ENCODE peak calls at places on chromosomes 12 and 14, in eight cellular contexts. D is AG10803, U is mucosa of descending colon, Q is psoas muscle, K is colonic mucosa, Y is testis, H is transverse colon, L is NT2/D1. O is an unnamed sample.

GRCh38 chr12:19036673-19037357 is 92.7 kb upstream of the PLEKHA5 start:
- DNase-seq in K (no peak), U (no peak), Y (no peak), L (no peak), H (no peak), Q (no peak), D (no peak), O (peak; percentile 31)

GRCh38 chr14:48575772-48576171 is 900.4 kb upstream of the MDGA2 start:
- DNase-seq in U (no peak), Q (no peak), H (no peak), Y (no peak), K (no peak), L (no peak), D (no peak), O (no peak)

GRCh38 chr12:53048033-53048779 is 1.7 kb upstream of the TNS2 start:
- DNase-seq in U (peak; percentile 69), H (peak; percentile 63), D (peak; percentile 44), Q (peak; percentile 83), Y (peak; percentile 67), K (peak; percentile 74), L (no peak), O (no peak)

GRCh38 chr14:92121670-92122350 is at the start of the genes CPSF2 and NDUFB1:
- DNase-seq in Q (peak; percentile 87), U (peak; percentile 89), K (peak; percentile 91), D (peak; percentile 80), Y (peak; percentile 94), H (peak; percentile 85), L (peak; percentile 40), O (peak; percentile 82)

GRCh38 chr14:91388551-91388975 is 29.1 kb downstream of the CCDC88C start:
- DNase-seq in Q (no peak), L (no peak), D (no peak), K (no peak), H (peak; percentile 55), Y (no peak), U (no peak), O (no peak)

GRCh38 chr12:12726543-12727093 is 9.4 kb downstream of the CDKN1B start:
- DNase-seq in U (no peak), L (no peak), H (no peak), K (no peak), D (peak; percentile 77), Y (no peak), Q (no peak), O (peak; percentile 75)

GRCh38 chr12:86838709-86839108 is 582.5 kb upstream of the MGAT4C start:
- DNase-seq in D (no peak), Y (peak; percentile 43), H (no peak), Q (no peak), U (no peak), L (peak; percentile 9), K (no peak), O (no peak)

GRCh38 chr12:57477710-57478681 is 1.7 kb downstream of the ARHGAP9 start:
- DNase-seq in Q (no peak), H (no peak), D (no peak), U (no peak), K (no peak), Y (no peak), L (no peak), O (peak; percentile 55)

GRCh38 chr12:575948-576612 is 87.2 kb downstream of the NINJ2 start:
- DNase-seq in H (peak; percentile 84), Y (peak; percentile 83), L (peak; percentile 90), Q (peak; percentile 84), K (peak; percentile 83), U (peak; percentile 87), D (peak; percentile 51), O (peak; percentile 60)

GRCh38 chr12:93622485-93622884 is 50.0 kb downstream of the SOCS2 start:
- DNase-seq in Q (no peak), L (no peak), K (no peak), Y (no peak), H (no peak), U (no peak), D (peak; percentile 89), O (peak; percentile 21)

GRCh38 chr14:67940476-67940875 is 120.9 kb downstream of the RAD51B start:
- DNase-seq in Q (no peak), H (no peak), Y (no peak), L (no peak), D (peak; percentile 74), K (no peak), U (no peak), O (peak; percentile 95)

GRCh38 chr14:34174973-34175372 is 224.1 kb upstream of the EGLN3 start:
- DNase-seq in Q (no peak), U (no peak), D (no peak), Y (no peak), H (no peak), K (no peak), L (no peak), O (no peak)

GRCh38 chr12:33994857-33995808 is 27.2 kb upstream of the ALG10 start:
- DNase-seq in H (no peak), L (no peak), D (no peak), Q (no peak), K (no peak), U (no peak), Y (no peak), O (no peak)

GRCh38 chr12:108375986-108376663 is 37.0 kb upstream of the CMKLR1 start:
- DNase-seq in D (peak; percentile 20), L (no peak), K (no peak), U (no peak), Y (no peak), H (no peak), Q (no peak), O (no peak)

GRCh38 chr12:124397807-124398577 is 103.1 kb downstream of the RFLNA start:
- DNase-seq in U (no peak), H (peak; percentile 72), K (peak; percentile 73), D (peak; percentile 58), Q (no peak), L (no peak), Y (no peak), O (peak; percentile 62)

GRCh38 chr12:111434049-111434448 is 28.3 kb downstream of the SH2B3 start:
- DNase-seq in H (no peak), Y (no peak), D (no peak), L (no peak), K (no peak), U (no peak), Q (no peak), O (peak; percentile 59)

GRCh38 chr12:2018401-2018800 is 14.1 kb upstream of the DCP1B start:
- DNase-seq in H (no peak), U (no peak), K (no peak), D (no peak), L (no peak), Q (no peak), Y (peak; percentile 47), O (no peak)

GRCh38 chr14:59086241-59086899 is 102.1 kb upstream of the DAAM1 start:
- DNase-seq in D (peak; percentile 61), H (no peak), Y (no peak), L (no peak), Q (no peak), K (no peak), U (no peak), O (peak; percentile 48)

GRCh38 chr14:54025661-54026060 is 69.0 kb upstream of the BMP4 start:
- DNase-seq in H (no peak), D (no peak), U (no peak), Y (peak; percentile 24), K (no peak), L (no peak), Q (no peak), O (no peak)

GRCh38 chr12:94650143-94651056 is at the start of gene TMCC3:
- DNase-seq in H (peak; percentile 69), D (no peak), U (peak; percentile 73), Q (peak; percentile 75), K (peak; percentile 65), L (peak; percentile 13), Y (peak; percentile 43), O (peak; percentile 43)

GRCh38 chr12:50365709-50366406 is 30.6 kb downstream of the FAM186A start:
- DNase-seq in K (no peak), L (no peak), Q (no peak), H (no peak), Y (no peak), D (no peak), U (no peak), O (no peak)

GRCh38 chr12:121538699-121539061 is 42.1 kb downstream of the KDM2B start:
- DNase-seq in D (no peak), L (no peak), Y (no peak), K (peak; percentile 62), U (peak; percentile 72), H (peak; percentile 38), Q (no peak), O (no peak)
- H3K4me3 ChIP-seq in D (no peak overlapping the region), L (no peak overlapping the region), Y (no peak overlapping the region), K (no peak overlapping the region), U (no peak overlapping the region), H (no peak overlapping the region), Q (peak overlapping the region; percentile 95), O (no peak overlapping the region)

DNA sequence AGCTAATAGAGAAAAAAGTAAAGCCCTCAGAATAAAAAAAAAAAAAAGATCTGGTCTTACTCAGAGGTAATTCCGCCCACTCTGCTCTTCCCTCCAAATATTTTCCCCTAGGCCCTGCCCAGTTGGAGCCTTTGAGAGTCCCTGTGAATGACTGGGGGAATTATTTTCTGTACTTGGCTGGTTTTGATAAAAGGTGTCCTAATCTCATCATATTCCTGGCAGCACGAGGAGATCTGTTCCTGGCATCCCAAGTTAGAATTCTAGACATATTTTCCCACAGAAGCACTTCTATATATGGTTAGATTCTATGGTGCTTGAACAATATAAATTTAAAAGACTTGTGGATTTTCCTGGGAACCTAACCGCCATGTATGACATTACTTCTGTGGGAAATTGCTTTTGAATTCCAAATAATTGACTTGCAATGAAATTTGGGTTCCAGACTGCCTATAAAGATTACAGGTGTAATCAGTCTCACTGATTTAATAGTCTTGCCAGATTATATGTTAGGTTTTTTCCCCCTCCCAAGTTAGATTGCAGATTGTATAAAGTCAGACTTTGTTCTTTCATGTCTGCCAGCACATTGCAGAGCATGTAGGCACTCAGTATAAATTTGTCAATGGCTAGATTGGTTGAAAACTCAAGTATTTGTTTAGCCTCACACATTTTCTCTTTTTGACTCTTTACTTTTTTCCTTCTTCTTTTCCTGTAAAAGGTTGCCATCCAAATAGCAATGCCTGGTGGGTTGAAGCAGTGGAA is 12.3 kb downstream of the GPX2 start:
- DNase-seq in H (no peak), U (no peak), Y (no peak), K (no peak), Q (no peak), D (peak; percentile 46), L (no peak), O (no peak)
- H3K4me3 ChIP-seq in H (no peak overlapping the region), U (no peak overlapping the region), Y (no peak overlapping the region), K (no peak overlapping the region), Q (no peak overlapping the region), D (no peak overlapping the region), L (no peak overlapping the region), O (no peak overlapping the region)

DNA sequence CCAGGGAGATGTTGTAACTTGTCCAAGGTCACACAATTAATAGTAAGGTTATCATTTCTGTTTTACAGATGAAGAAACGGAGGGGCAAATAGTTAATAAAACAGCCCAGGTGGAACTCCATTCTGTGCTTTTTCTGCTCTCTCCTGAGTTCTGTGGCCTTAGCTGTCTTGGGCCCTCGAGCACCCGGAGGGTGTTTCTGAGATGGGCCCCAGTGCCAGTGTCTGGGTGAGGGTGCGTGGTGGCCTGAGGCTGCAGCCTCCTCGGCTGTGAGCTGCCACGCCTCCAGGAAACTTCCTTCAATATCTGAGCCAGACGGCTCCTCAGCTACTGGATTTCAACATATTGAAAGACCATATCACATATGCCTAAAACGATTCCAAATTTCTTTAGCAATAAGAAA is 74.6 kb upstream of the DICER1 start:
- DNase-seq in U (peak; percentile 69), Q (no peak), H (peak; percentile 56), K (peak; percentile 62), L (no peak), Y (no peak), D (no peak), O (no peak)
- H3K4me3 ChIP-seq in U (no peak overlapping the region), Q (no peak overlapping the region), H (no peak overlapping the region), K (no peak overlapping the region), L (no peak overlapping the region), Y (no peak overlapping the region), D (no peak overlapping the region), O (no peak overlapping the region)

GRCh38 chr14:50926851-50927386 is 17.4 kb downstream of the PYGL start:
- DNase-seq in U (no peak), L (no peak), Y (no peak), K (peak; percentile 7), H (no peak), D (no peak), Q (no peak), O (no peak)
- H3K4me3 ChIP-seq in U (no peak overlapping the region), L (no peak overlapping the region), Y (no peak overlapping the region), K (no peak overlapping the region), H (no peak overlapping the region), D (no peak overlapping the region), Q (no peak overlapping the region), O (no peak overlapping the region)

O was measured in fibroblast of villous mesenchyme.